ENCODE peak calls at places on chromosomes 13 and 19, in four cellular contexts. R, S, U and E are unnamed samples. For H3K4me1, the result is how much of the 10 kb centered on the place peaks cover.

GRCh38 chr13:86446311-86446710 is 647.1 kb upstream of the SLITRK6 start:
- DNase-seq in R (no peak), S (no peak), U (peak), E (no peak)

GRCh38 chr19:5407356-5407755 is 47.9 kb upstream of the ZNRF4 start:
- DNase-seq in S (no peak), U (no peak), R (no peak), E (no peak)

GRCh38 chr19:32649751-32650150 is 25.2 kb downstream of the ANKRD27 start:
- DNase-seq in R (peak), S (peak), U (no peak), E (no peak)

GRCh38 chr19:42199440-42200115 is 17.9 kb downstream of the DEDD2 start:
- DNase-seq in S (peak), R (peak), U (peak), E (peak)

GRCh38 chr13:44855860-44856259 is 133.4 kb downstream of the NUFIP1 start:
- DNase-seq in U (no peak), R (no peak), S (no peak), E (no peak)

GRCh38 chr19:52646571-52647222 is 8.5 kb upstream of the ZNF83 start:
- DNase-seq in U (no peak), S (no peak), R (no peak), E (no peak)

GRCh38 chr13:95477187-95477586 is 75.3 kb upstream of the CLDN10 start:
- DNase-seq in S (no peak), U (no peak), R (no peak), E (no peak)

GRCh38 chr19:49114630-49115363 is 627 bp downstream of the LIN7B start:
- DNase-seq in S (peak), R (peak), U (peak), E (no peak)

GRCh38 chr13:52991344-52992020 is 37.1 kb upstream of the OLFM4 start:
- DNase-seq in R (no peak), U (no peak), S (no peak), E (no peak)

GRCh38 chr13:95676100-95676774 is 702 bp upstream of the DNAJC3 start:
- DNase-seq in U (no peak), R (no peak), S (no peak), E (no peak)

GRCh38 chr13:44259045-44260042 is 114.3 kb upstream of the SERP2 start:
- DNase-seq in S (peak), U (peak), R (no peak), E (no peak)

GRCh38 chr19:17307876-17308377 is 1.4 kb upstream of the DDA1 start:
- DNase-seq in S (no peak), U (no peak), R (no peak), E (no peak)

GRCh38 chr13:72745260-72745659 is 17.5 kb downstream of the BORA start:
- DNase-seq in R (no peak), U (no peak), S (no peak), E (no peak)

GRCh38 chr19:57240311-57241090 is at the start of gene ZNF805:
- DNase-seq in R (peak), S (peak), U (peak), E (peak)

GRCh38 chr19:33459691-33460090 is 61.9 kb downstream of the PEPD start:
- DNase-seq in U (peak), R (no peak), S (no peak), E (no peak)

GRCh38 chr19:10730932-10731331 is 13.1 kb downstream of the DNM2 start:
- DNase-seq in U (no peak), R (no peak), S (no peak), E (no peak)

GRCh38 chr19:10737680-10738079 is 19.8 kb downstream of the DNM2 start:
- DNase-seq in S (no peak), R (no peak), U (no peak), E (no peak)

GRCh38 chr19:10736916-10737551 is 19.2 kb downstream of the DNM2 start:
- DNase-seq in U (no peak), R (no peak), S (no peak), E (no peak)

GRCh38 chr19:10736189-10736588 is 18.3 kb downstream of the DNM2 start:
- DNase-seq in S (no peak), R (no peak), U (no peak), E (no peak)

DNA sequence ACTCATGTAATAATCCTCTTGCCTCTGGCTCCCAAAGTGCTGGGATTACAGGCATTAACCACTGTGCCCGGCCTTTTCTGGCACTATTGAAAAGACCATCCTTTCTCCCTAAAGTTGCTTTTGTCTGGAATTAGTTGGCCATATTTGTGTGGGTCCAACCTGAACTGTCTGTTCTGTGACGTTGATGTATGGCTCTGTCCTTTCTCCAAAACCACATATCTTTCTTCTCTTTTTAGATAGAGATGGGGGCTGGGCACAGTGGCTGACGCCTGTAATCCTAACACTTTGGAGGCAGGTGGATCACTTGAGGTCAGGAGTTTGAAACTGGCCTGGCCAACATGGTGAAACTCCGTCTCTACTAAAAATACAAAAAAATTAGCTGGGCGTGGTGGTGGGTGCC is 17.9 kb downstream of the DNM2 start:
- DNase-seq in R (no peak), S (no peak), U (no peak), E (no peak)
- H3K27ac ChIP-seq in R (no peak), S (no peak), U (no peak), E (no peak)

GRCh38 chr13:21328836-21329477 is 130.1 kb downstream of the ZDHHC20 start:
- DNase-seq in S (no peak), U (no peak), R (no peak), E (no peak)
- H3K4me1 ChIP-seq in S (under half), U (under half), R (under half), E (under half)

DNA sequence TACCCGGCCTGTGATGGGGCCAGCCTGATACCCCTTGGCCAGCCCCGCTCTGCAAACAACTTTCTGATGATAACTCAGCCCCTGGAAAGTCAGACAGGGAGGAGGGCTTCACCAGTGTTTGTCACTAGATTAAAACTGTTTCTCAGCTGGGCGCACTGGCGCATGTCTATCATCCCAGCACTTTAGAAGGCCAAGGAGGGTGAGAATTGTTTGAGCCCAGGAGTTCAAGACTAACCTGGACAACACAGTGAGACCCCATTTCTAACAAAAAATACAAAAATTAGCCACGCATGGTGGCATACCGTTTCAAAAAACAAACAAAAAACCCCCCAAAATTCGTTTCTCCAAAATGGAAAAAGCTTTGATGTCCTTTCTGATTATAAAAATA is 5.5 kb upstream of the CERS1 start:
- DNase-seq in R (no peak), U (no peak), S (no peak), E (no peak)
- H3K27ac ChIP-seq in R (no peak), U (no peak), S (no peak), E (no peak)

GRCh38 chr13:23321534-23322241 is 111.8 kb downstream of the SACS start:
- DNase-seq in S (peak), R (no peak), U (peak), E (peak)

GRCh38 chr13:23322353-23323336 is 110.9 kb downstream of the SACS start:
- DNase-seq in S (no peak), R (no peak), U (no peak), E (no peak)

GRCh38 chr13:23320926-23321533 is 112.5 kb downstream of the SACS start:
- DNase-seq in R (no peak), S (no peak), U (no peak), E (no peak)

GRCh38 chr13:23325191-23325590 is 108.3 kb downstream of the SACS start:
- DNase-seq in U (no peak), R (no peak), S (no peak), E (no peak)

DNA sequence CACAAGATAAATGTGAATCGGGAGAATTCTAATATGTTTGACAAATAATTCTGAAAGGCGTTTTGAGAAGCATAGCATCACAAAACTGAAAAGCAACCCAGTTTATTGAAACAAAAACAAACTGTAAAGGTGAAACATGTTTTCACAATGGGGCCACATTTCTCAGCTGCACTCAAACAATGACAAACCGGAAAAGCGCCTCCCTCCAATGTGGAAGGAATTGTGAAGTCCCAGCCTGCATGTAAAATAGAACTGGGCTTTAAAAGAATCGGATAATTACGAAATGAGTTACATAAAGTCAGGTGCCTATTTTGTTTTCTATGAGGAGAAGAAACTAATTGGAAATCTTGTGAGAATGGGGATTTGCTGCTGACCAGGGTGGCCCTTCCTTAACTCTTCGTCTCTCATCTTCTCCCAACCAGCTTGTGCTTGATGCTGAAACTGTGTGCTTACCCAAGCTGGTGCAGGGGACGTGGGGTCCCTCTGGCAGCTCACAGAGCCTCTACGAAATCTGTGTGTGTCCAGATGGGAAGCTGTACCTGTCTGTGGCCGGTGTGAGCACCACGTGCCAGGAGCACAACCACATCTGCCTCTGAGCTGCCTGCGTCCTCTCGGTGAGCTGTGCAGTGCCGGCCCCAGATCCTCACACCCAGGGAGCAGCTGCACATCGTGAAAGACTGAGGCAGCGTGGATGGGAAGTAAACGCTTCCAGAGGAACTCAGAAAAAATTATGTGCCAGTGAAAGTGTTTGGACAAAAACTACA is 109.4 kb downstream of the SACS start:
- DNase-seq in U (no peak), R (no peak), S (no peak), E (no peak)
- H3K4me1 ChIP-seq in U (under half), R (under half), S (under half), E (under half)

DNA sequence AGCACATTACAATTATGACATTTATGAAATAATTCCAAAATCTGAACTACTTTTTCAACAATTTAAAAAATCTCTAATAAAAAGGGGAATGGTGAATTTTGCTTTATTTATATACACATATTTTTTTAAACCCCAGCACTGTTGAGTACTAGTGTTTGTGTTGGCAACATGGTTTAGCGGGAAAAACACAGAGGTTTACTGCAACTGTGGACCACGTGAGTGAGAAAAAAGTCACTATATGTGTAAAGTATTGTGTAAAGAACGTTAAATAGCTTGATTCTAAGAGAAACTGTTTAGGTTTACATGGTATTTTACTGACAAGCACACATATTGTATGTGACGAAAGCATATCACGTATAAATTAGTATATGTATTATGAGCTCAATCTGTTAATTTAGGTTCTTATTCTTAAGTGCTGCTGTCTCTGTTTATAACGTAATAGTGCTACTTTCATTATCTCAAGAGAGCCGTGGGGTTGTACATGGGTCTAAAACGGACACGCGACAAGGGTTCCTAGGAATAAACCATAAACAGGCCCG is 627 bp downstream of the SKA3 start:
- DNase-seq in U (no peak), S (no peak), R (no peak), E (no peak)
- H3K27ac ChIP-seq in U (peak), S (peak), R (no peak), E (peak)

DNA sequence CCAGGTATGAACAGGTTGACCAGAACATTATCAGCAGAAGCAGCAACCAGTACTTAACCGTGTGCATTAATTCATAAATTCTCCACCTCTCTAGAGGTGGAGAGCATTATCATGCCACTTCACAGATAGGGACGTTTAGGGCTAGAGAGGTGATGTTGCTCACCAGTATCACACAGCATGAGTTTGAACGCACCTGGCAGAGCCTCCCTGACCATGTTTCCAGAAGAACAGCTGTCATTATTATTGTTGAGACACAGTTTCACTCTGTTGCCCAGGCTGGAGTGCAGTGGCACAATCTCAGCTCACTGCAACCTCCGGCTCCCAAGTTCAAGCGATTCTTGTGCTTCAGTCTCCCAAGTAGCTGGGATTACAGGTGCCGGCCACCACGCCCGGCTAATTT is 6.8 kb downstream of the KANK2 start:
- DNase-seq in R (no peak), U (no peak), S (no peak), E (no peak)
- H3K4me1 ChIP-seq in R (half or more), U (under half), S (under half), E (under half)

DNA sequence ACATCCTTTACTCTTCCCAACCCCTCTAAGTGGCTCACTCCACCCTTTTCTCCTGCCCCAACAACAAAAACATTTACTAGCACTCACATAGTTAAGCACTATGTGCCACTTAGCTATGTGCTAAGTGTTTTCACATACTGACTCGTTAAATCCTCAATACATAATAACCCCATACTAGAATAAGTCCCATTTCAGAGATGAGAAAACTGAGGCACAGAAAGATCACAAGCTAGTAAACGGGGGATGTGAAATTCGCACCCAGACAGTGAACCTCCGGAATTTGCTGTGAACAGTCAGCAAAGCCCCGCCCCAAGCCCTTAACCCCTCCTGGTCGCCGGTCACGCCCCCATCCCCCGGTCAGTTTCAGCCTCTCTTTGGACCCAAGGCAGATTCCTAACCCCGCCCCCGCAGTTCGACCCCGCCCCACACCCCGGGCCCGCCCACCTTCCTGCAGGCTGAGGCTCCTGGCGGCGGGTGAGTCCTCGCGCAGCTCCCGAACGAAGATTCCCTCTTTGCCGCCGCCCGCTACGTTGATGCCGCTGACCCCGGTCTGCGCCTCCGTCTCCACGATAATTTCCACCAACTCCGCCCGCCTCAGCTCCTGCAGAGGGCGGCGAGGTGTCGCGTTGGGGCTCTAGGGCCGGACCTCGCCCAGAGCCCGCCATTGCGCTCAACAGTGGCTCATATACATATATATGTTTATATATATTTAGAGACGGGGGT is 9.8 kb downstream of the PRX start:
- DNase-seq in S (peak), U (peak), R (peak), E (peak)
- H3K27ac ChIP-seq in S (peak), U (peak), R (peak), E (peak)